ENCODE peak calls at places on chromosomes 16 and 17, in seven cellular contexts. X is AG10803, P is astrocyte of the cerebellum, L is AG04449, R is lung, H is foreskin fibroblast, E is AG04450. C is an unnamed sample.
A peak's percentile ranks its signal among the peaks of the same experiment; 100 is the strongest.

GRCh38 chr17:44970136-44970737 is 2.1 kb upstream of the C1QL1 start:
- DNase-seq in X (peak; percentile 15), P (no peak), L (no peak), R (no peak), H (peak; percentile 52), E (no peak), C (peak; percentile 59)

GRCh38 chr16:27191352-27191924 is 11.9 kb upstream of the KDM8 start:
- DNase-seq in X (no peak), P (no peak), L (no peak), R (no peak), H (no peak), E (no peak), C (no peak)

GRCh38 chr16:84753412-84754325 is 53.9 kb downstream of the USP10 start:
- DNase-seq in X (no peak), P (no peak), L (no peak), R (no peak), H (no peak), E (no peak), C (no peak)

GRCh38 chr17:62186841-62187240 is 121.8 kb upstream of the MED13 start:
- DNase-seq in X (no peak), P (no peak), L (no peak), R (no peak), H (no peak), E (no peak), C (no peak)

GRCh38 chr16:19874816-19875546 is 9.7 kb downstream of the GPRC5B start:
- DNase-seq in X (no peak), P (no peak), L (no peak), R (no peak), H (no peak), E (no peak), C (no peak)

GRCh38 chr17:72458301-72458700 is 337.5 kb downstream of the SOX9 start:
- DNase-seq in X (no peak), P (no peak), L (no peak), R (no peak), H (no peak), E (no peak), C (no peak)

GRCh38 chr17:2995362-2995761 is 68.0 kb downstream of the OR1D5 start:
- DNase-seq in X (no peak), P (no peak), L (no peak), R (no peak), H (no peak), E (no peak), C (no peak)

GRCh38 chr16:67560827-67561342 is 1.4 kb upstream of the CTCF start:
- DNase-seq in X (no peak), P (no peak), L (no peak), R (no peak), H (no peak), E (no peak), C (no peak)

GRCh38 chr17:45857977-45858708 is 13.5 kb downstream of the SPPL2C start:
- DNase-seq in X (peak; percentile 9), P (peak; percentile 8), L (no peak), R (no peak), H (peak; percentile 59), E (no peak), C (peak; percentile 22)

GRCh38 chr16:583470-583814 is 6.4 kb upstream of the RAB40C start:
- DNase-seq in X (no peak), P (no peak), L (no peak), R (no peak), H (no peak), E (no peak), C (no peak)

GRCh38 chr17:41199421-41200098 is 9.9 kb downstream of the KRTAP9-1 start:
- DNase-seq in X (no peak), P (no peak), L (no peak), R (no peak), H (no peak), E (no peak), C (no peak)

GRCh38 chr17:14270508-14270907 is 30.4 kb upstream of the HS3ST3B1 start:
- DNase-seq in X (no peak), P (no peak), L (no peak), R (no peak), H (no peak), E (no peak), C (no peak)

GRCh38 chr17:45225051-45225700 is 3.5 kb downstream of the FMNL1 start:
- DNase-seq in X (no peak), P (no peak), L (no peak), R (no peak), H (no peak), E (no peak), C (peak; percentile 67)

GRCh38 chr17:57619061-57619937 is 125.8 kb downstream of the CCDC182 start:
- DNase-seq in X (peak; percentile 28), P (no peak), L (no peak), R (no peak), H (peak; percentile 50), E (no peak), C (no peak)

GRCh38 chr17:2712300-2713043 is 908 bp upstream of the CLUH start:
- DNase-seq in X (no peak), P (no peak), L (no peak), R (no peak), H (peak; percentile 12), E (no peak), C (no peak)

GRCh38 chr17:61200349-61200735 is 199.3 kb upstream of the TBX2 start:
- DNase-seq in X (no peak), P (no peak), L (no peak), R (no peak), H (no peak), E (peak; percentile 36), C (no peak)

GRCh38 chr17:4827399-4827798 is 5.7 kb upstream of the MINK1 start:
- DNase-seq in X (no peak), P (no peak), L (no peak), R (no peak), H (no peak), E (no peak), C (no peak)

GRCh38 chr16:411576-412265 is 10.0 kb downstream of the DECR2 start:
- DNase-seq in X (no peak), P (no peak), L (no peak), R (no peak), H (no peak), E (no peak), C (no peak)

GRCh38 chr17:68803122-68803615 is 152.0 kb downstream of the ABCA8 start:
- DNase-seq in X (no peak), P (no peak), L (no peak), R (no peak), H (no peak), E (no peak), C (no peak)

DNA sequence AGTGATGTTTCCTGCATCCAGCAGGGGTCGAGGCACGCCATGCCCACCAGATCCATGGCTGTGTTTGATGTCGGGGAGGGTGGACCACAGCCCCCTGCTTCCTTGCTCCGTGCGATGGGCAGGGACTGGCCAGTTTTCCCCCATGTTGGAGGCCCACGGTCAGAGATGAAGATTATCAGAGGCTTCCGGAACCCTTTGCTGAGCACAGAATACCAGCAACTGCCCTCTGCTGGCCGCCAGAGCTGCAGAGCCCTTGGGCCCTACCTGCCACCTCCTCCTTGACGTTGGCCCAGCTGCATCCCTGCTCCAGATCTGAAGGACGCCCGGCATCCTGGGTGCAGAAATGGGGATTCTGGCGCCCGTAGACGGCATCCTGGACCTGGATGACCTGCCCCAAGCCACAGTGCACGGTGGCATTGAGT is 23.7 kb upstream of the BCO1 start:
- DNase-seq in X (peak; percentile 33), P (no peak), L (no peak), R (no peak), H (no peak), E (no peak), C (peak; percentile 15)
- TF ChIP-seq CTCF in X (peak; percentile 55), P (peak; percentile 38), L (peak; percentile 57), R (no peak), H (peak; percentile 55), E (peak; percentile 60), C (no peak)

GRCh38 chr17:28675485-28675884 is 13.5 kb downstream of the SUPT6H start:
- DNase-seq in X (peak; percentile 25), P (no peak), L (no peak), R (no peak), H (peak; percentile 16), E (no peak), C (no peak)

GRCh38 chr17:28675980-28676379 is 14.0 kb downstream of the SUPT6H start:
- DNase-seq in X (no peak), P (no peak), L (no peak), R (no peak), H (peak; percentile 16), E (no peak), C (peak; percentile 24)
- TF ChIP-seq CTCF in X (no peak), P (peak; percentile 32), L (no peak), R (no peak), H (no peak), E (no peak), C (no peak)

GRCh38 chr16:49502136-49502881 is 128.7 kb downstream of the C16orf78 start:
- DNase-seq in X (no peak), P (no peak), L (no peak), R (no peak), H (no peak), E (no peak), C (no peak)
- TF ChIP-seq CTCF in X (no peak), P (no peak), L (no peak), R (no peak), H (no peak), E (no peak), C (no peak)

GRCh38 chr17:66448008-66448644 is 145.7 kb downstream of the PRKCA start:
- DNase-seq in X (no peak), P (no peak), L (no peak), R (no peak), H (no peak), E (no peak), C (no peak)

GRCh38 chr17:66450008-66450856 is 147.8 kb downstream of the PRKCA start:
- DNase-seq in X (no peak), P (no peak), L (no peak), R (no peak), H (peak; percentile 51), E (no peak), C (peak; percentile 27)

GRCh38 chr17:66450857-66451158 is 148.4 kb downstream of the PRKCA start:
- DNase-seq in X (no peak), P (no peak), L (no peak), R (no peak), H (no peak), E (no peak), C (no peak)

GRCh38 chr17:66449418-66449977 is 147.1 kb downstream of the PRKCA start:
- DNase-seq in X (no peak), P (no peak), L (no peak), R (no peak), H (no peak), E (no peak), C (no peak)

DNA sequence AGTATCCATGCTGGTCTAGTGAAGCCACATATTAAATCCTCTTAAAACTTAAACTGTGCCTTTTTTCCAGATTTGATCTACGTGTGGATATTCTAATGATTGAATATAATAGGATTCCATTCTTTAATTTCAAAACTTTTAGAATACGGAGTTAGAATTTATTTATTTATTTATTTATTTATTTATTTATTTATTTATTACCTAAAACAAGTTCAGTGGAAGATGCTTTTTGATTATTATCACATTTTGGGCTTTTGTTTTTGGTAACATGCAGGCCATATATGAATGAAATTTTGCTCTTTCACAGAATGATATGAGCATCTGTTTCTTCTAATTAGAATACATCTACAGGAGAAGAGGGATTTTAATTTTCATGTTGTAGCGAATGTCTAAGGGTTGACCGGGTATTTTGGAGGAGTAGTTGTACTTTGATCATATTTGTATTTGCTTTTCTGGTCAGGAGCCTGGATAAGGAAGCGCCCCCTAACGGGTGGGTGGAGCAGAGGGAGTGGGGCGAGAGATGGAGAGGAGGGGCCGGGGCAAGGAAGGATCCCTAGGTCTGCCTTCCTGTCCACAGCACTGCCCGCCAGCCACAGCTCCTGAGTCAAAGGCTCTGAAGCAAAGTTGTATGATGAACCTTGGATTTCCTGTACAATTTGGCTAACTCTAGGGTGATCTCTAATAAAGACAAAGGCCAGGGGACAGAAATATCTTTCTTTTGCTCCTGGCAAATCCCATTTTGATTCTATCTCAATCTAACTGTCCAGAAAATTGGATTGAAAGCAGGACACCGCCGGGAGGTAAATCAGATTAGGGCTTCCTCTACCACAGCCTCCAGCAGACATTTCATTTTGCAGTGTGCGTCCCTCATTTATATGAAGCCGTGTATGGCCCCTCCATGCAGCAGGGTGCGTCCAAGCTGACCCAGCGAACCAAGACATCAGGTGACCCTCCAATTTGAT is 149.1 kb downstream of the PRKCA start:
- DNase-seq in X (no peak), P (no peak), L (no peak), R (no peak), H (no peak), E (no peak), C (no peak)
- TF ChIP-seq CTCF in X (no peak), P (no peak), L (no peak), R (no peak), H (no peak), E (no peak), C (no peak)